ENCODE peak calls at places on chromosome 4, in seven cellular contexts. J, Y, H, O, U, C and R are unnamed samples.

GRCh38 chr4:150136481-150136880 is 58.2 kb downstream of the DCLK2 start:
- DNase-seq in J (no peak), Y (no peak), H (no peak), O (no peak), U (no peak), C (no peak), R (no peak)

GRCh38 chr4:152935138-152935537 is 985 bp upstream of the FHDC1 start:
- DNase-seq in J (no peak), Y (peak; percentile 80), H (no peak), O (no peak), U (no peak), C (peak; percentile 62), R (no peak)

GRCh38 chr4:74433541-74434172 is 11.3 kb upstream of the AREG start:
- DNase-seq in J (no peak), Y (no peak), H (no peak), O (peak; percentile 69), U (no peak), C (no peak), R (no peak)

GRCh38 chr4:1794809-1795303 is 1.8 kb downstream of the FGFR3 start:
- DNase-seq in J (no peak), Y (no peak), H (no peak), O (no peak), U (no peak), C (no peak), R (no peak)

GRCh38 chr4:145734576-145735329 is 54.8 kb downstream of the C4orf51 start:
- DNase-seq in J (peak; percentile 94), Y (peak; percentile 56), H (peak; percentile 38), O (peak; percentile 36), U (no peak), C (peak; percentile 62), R (peak; percentile 89)

GRCh38 chr4:9804918-9805317 is 23.5 kb downstream of the DRD5 start:
- DNase-seq in J (no peak), Y (no peak), H (no peak), O (no peak), U (no peak), C (no peak), R (no peak)

GRCh38 chr4:112210777-112211176 is 20.8 kb upstream of the AP1AR start:
- DNase-seq in J (no peak), Y (no peak), H (no peak), O (no peak), U (no peak), C (no peak), R (no peak)

GRCh38 chr4:110631582-110632505 is 9.0 kb upstream of the PITX2 start:
- DNase-seq in J (peak; percentile 76), Y (peak; percentile 79), H (peak; percentile 45), O (peak; percentile 54), U (peak; percentile 87), C (peak; percentile 74), R (peak; percentile 44)

GRCh38 chr4:98232202-98232601 is 29.0 kb upstream of the RAP1GDS1 start:
- DNase-seq in J (peak; percentile 4), Y (no peak), H (no peak), O (no peak), U (no peak), C (no peak), R (no peak)

GRCh38 chr4:186839122-186840037 is 115.7 kb upstream of the FAT1 start:
- DNase-seq in J (peak; percentile 84), Y (no peak), H (peak; percentile 33), O (no peak), U (peak; percentile 16), C (no peak), R (no peak)

GRCh38 chr4:186838295-186838694 is 114.6 kb upstream of the FAT1 start:
- DNase-seq in J (no peak), Y (no peak), H (no peak), O (no peak), U (no peak), C (no peak), R (no peak)

GRCh38 chr4:186840222-186840701 is 116.6 kb upstream of the FAT1 start:
- DNase-seq in J (no peak), Y (peak; percentile 53), H (peak; percentile 82), O (no peak), U (peak; percentile 42), C (no peak), R (no peak)

GRCh38 chr4:186844059-186844681 is 120.5 kb upstream of the FAT1 start:
- DNase-seq in J (peak; percentile 85), Y (peak; percentile 50), H (peak; percentile 27), O (no peak), U (peak; percentile 31), C (no peak), R (peak; percentile 17)

GRCh38 chr4:186840771-186841301 is 117.2 kb upstream of the FAT1 start:
- DNase-seq in J (no peak), Y (no peak), H (peak; percentile 34), O (no peak), U (peak; percentile 38), C (no peak), R (no peak)
- TF ChIP-seq POLR2A in J (no peak), Y (no peak), H (no peak), O (no peak), U (no peak), C (no peak), R (no peak)

GRCh38 chr4:62917649-62918048 is 1491.6 kb downstream of the TECRL start:
- DNase-seq in J (no peak), Y (no peak), H (no peak), O (no peak), U (no peak), C (no peak), R (no peak)

GRCh38 chr4:62914758-62915157 is 1494.5 kb downstream of the TECRL start:
- DNase-seq in J (no peak), Y (no peak), H (no peak), O (no peak), U (no peak), C (no peak), R (no peak)

GRCh38 chr4:62913065-62913464 is 1496.2 kb downstream of the TECRL start:
- DNase-seq in J (no peak), Y (no peak), H (no peak), O (no peak), U (no peak), C (no peak), R (no peak)

GRCh38 chr4:62909238-62909637 is 1500.0 kb downstream of the TECRL start:
- DNase-seq in J (no peak), Y (no peak), H (no peak), O (no peak), U (no peak), C (no peak), R (no peak)

DNA sequence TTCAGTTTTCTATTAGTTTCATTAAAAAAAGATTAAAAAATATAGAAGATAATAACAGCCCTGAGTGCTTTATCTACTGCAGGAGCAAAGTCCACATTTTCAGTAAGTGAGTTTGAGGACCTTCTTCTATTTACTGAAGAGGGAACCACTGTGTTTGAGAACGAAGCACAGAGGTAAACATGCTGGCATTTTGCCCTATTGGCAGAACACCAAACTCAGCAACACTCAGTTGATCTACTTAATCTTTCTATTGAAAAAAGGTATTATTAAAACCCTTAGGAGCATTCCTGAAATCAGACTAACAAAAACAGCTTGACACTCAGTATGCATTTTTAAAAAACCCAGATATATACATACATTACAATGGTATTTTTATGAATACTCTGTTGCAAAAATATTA is 1496.7 kb downstream of the TECRL start:
- DNase-seq in J (no peak), Y (no peak), H (no peak), O (peak; percentile 5), U (no peak), C (no peak), R (no peak)
- H3K4me3 ChIP-seq in J (no peak overlapping the region), Y (no peak overlapping the region), H (no peak overlapping the region), O (no peak overlapping the region), U (no peak overlapping the region), C (no peak overlapping the region), R (no peak overlapping the region)

GRCh38 chr4:68948044-68948743 is 3.4 kb downstream of the UGT2A3 start:
- DNase-seq in J (no peak), Y (peak; percentile 61), H (no peak), O (peak; percentile 65), U (no peak), C (no peak), R (no peak)

GRCh38 chr4:68948985-68949384 is 2.6 kb downstream of the UGT2A3 start:
- DNase-seq in J (no peak), Y (no peak), H (no peak), O (peak; percentile 14), U (no peak), C (no peak), R (no peak)

GRCh38 chr4:68951806-68952585 is 392 bp upstream of the UGT2A3 start:
- DNase-seq in J (no peak), Y (no peak), H (no peak), O (peak; percentile 39), U (no peak), C (no peak), R (no peak)

GRCh38 chr4:68951078-68951805 is at the start of gene UGT2A3:
- DNase-seq in J (no peak), Y (peak; percentile 78), H (no peak), O (peak; percentile 99), U (peak; percentile 13), C (no peak), R (no peak)

GRCh38 chr4:68950033-68950432 is 1.6 kb downstream of the UGT2A3 start:
- DNase-seq in J (no peak), Y (no peak), H (no peak), O (no peak), U (no peak), C (no peak), R (no peak)
- H3K27ac ChIP-seq in J (no peak overlapping the region), Y (peak overlapping the region; percentile 60), H (no peak overlapping the region), O (peak overlapping the region; percentile 92), U (no peak overlapping the region), C (no peak overlapping the region), R (no peak overlapping the region)

GRCh38 chr4:105474110-105474518 is 252 bp upstream of the PPA2 start:
- DNase-seq in J (peak; percentile 89), Y (no peak), H (peak; percentile 76), O (no peak), U (peak; percentile 92), C (peak; percentile 92), R (no peak)
- TF ChIP-seq POLR2A in J (no peak), Y (no peak), H (no peak), O (no peak), U (no peak), C (no peak), R (no peak)

DNA sequence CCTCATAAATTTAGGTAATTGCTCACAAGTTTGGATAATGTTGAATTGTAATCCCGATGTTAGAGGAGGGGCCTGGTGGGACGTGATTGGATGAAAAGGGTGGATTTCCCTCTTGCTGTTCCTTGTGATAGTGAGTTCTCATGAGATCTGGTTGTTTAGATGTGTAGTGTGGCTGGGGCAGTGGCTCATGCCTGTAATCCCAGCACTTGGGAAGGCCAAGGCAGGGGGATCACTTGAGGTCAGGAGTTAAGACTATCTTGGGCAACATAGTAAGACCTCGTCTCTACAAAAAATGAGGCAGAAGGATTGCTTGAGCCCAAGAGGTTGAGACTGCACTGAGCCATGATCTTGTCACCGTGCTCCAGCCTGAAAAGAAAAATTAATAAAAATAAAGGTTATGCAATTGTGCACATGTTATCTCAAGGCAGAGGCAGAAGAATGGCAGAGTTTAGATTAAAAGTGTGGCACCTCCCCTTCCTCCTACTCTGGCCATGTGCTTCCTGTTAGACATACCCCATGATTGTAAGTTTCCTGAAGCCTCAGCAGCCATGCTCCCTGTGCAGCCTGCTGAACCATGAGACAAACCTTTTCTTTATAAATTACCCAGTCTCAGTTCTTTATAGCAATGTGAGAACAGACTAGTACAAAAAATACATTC is 36.5 kb downstream of the ERVMER34-1 start:
- DNase-seq in J (peak; percentile 20), Y (no peak), H (no peak), O (no peak), U (no peak), C (no peak), R (no peak)
- H3K4me3 ChIP-seq in J (no peak overlapping the region), Y (no peak overlapping the region), H (no peak overlapping the region), O (no peak overlapping the region), U (no peak overlapping the region), C (no peak overlapping the region), R (no peak overlapping the region)

GRCh38 chr4:122604146-122604545 is 16.7 kb downstream of the IL21 start:
- DNase-seq in J (no peak), Y (no peak), H (no peak), O (no peak), U (no peak), C (no peak), R (no peak)
- H3K27ac ChIP-seq in J (no peak overlapping the region), Y (no peak overlapping the region), H (no peak overlapping the region), O (no peak overlapping the region), U (no peak overlapping the region), C (no peak overlapping the region), R (no peak overlapping the region)